ENCODE peak calls at places on chromosomes 3 and 15, in five cellular contexts. R is natural killer cell, K is AG04449, N is HepG2, I is fibroblast of lung. O is an unnamed sample.

GRCh38 chr15:79130535-79131130 is 40.1 kb upstream of the RASGRF1 start:
- DNase-seq in R (no peak), K (no peak), N (no peak), I (no peak), O (no peak)

GRCh38 chr15:88337993-88338392 is 81.5 kb upstream of the NTRK3 start:
- DNase-seq in R (no peak), K (no peak), N (no peak), I (no peak), O (no peak)

GRCh38 chr3:42012378-42012934 is 50.6 kb upstream of the ULK4 start:
- DNase-seq in R (no peak), K (no peak), N (no peak), I (no peak), O (no peak)

GRCh38 chr3:133404925-133405324 is 5.1 kb downstream of the BFSP2 start:
- DNase-seq in R (no peak), K (no peak), N (no peak), I (no peak), O (no peak)

GRCh38 chr3:169526246-169526645 is 137.3 kb downstream of the MECOM start:
- DNase-seq in R (no peak), K (no peak), N (no peak), I (peak; percentile 19), O (no peak)

GRCh38 chr3:20648294-20648693 is 462.3 kb upstream of the SGO1 start:
- DNase-seq in R (no peak), K (peak; percentile 72), N (no peak), I (peak; percentile 50), O (no peak)

GRCh38 chr15:100958326-100959065 is 39.3 kb downstream of the LRRK1 start:
- DNase-seq in R (no peak), K (no peak), N (no peak), I (peak; percentile 37), O (no peak)

GRCh38 chr3:111837112-111837511 is 22.0 kb upstream of the PHLDB2 start:
- DNase-seq in R (no peak), K (no peak), N (no peak), I (no peak), O (no peak)

GRCh38 chr3:58609990-58610389 is 32.8 kb upstream of the FAM107A start:
- DNase-seq in R (no peak), K (no peak), N (no peak), I (no peak), O (no peak)

GRCh38 chr3:126110431-126111125 is 26.7 kb upstream of the SLC41A3 start:
- DNase-seq in R (no peak), K (no peak), N (no peak), I (no peak), O (no peak)

GRCh38 chr3:157132936-157133335 is 27.0 kb downstream of the CCNL1 start:
- DNase-seq in R (no peak), K (no peak), N (no peak), I (no peak), O (no peak)

GRCh38 chr3:193595939-193596487 is 3.0 kb downstream of the OPA1 start:
- DNase-seq in R (no peak), K (no peak), N (no peak), I (no peak), O (no peak)

GRCh38 chr3:131393056-131393455 is 11.5 kb downstream of the NUDT16 start:
- DNase-seq in R (no peak), K (no peak), N (no peak), I (peak; percentile 13), O (no peak)

GRCh38 chr15:79820176-79820575 is 76.6 kb downstream of the MTHFS start:
- DNase-seq in R (no peak), K (no peak), N (no peak), I (no peak), O (no peak)

GRCh38 chr3:169266986-169267385 is 396.5 kb downstream of the MECOM start:
- DNase-seq in R (no peak), K (no peak), N (no peak), I (no peak), O (no peak)

GRCh38 chr3:132867956-132868355 is 145.7 kb upstream of the NPHP3 start:
- DNase-seq in R (no peak), K (no peak), N (no peak), I (peak; percentile 33), O (no peak)

GRCh38 chr3:140316461-140316860 is 361.4 kb upstream of the TRIM42 start:
- DNase-seq in R (no peak), K (no peak), N (no peak), I (no peak), O (no peak)

GRCh38 chr3:194166682-194167479 is 30.9 kb downstream of the HES1 start:
- DNase-seq in R (no peak), K (no peak), N (no peak), I (peak; percentile 3), O (no peak)

GRCh38 chr3:75192065-75192658 is 472.0 kb upstream of the FRG2C start:
- DNase-seq in R (peak; percentile 16), K (no peak), N (peak; percentile 35), I (peak; percentile 49), O (no peak)

GRCh38 chr15:64894395-64895056 is 17.2 kb upstream of the ANKDD1A start:
- DNase-seq in R (peak; percentile 42), K (no peak), N (no peak), I (no peak), O (peak; percentile 56)

DNA sequence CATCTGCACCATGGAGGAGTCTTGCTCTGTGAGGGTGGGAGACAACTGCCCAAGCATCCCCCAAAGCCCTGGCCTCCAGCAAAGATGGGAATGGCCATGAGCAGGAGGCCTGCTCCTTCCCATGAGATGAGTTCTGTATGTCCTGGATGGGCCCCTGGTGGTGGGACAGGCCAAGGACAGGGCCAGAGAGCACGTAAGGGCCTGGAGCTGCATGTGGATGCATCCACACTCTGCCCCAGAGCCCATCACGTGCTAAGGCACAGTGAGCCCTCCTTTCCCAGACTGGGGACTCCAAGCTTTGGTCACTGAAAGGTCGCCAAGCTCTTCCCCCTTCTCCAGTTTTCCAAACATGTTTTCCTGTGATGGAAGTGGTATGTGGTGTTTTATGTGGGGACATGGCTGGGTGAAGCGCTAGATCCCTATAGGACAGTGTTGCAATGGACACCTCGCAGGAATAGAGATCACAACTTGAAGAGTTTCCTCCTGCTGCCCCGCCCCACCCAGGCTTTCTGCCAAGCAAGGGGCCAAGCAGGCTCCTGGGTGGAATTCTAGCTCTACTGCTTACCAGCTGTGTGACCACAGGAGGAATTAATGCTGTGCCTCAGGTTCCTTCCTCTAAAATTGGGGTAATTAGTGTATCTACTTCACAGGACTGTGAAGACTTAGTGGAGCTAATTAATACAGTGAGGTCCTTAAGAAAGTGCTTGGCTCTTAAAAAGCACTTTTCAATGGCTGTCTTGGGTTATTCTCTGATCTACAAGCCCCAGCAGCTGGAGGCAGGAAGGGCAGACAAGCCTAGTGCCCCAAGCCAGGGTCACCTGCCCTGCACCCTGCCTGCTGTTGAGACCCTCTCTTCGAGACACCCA is 106.4 kb upstream of the RPL32 start:
- DNase-seq in R (no peak), K (no peak), N (peak; percentile 15), I (peak; percentile 75), O (no peak)
- TF ChIP-seq CTCF in R (no peak), K (no peak), N (peak; percentile 24), I (no peak), O (no peak)

GRCh38 chr3:139130390-139131140 is 85.9 kb upstream of the PRR23C start:
- DNase-seq in R (no peak), K (no peak), N (no peak), I (no peak), O (no peak)
- TF ChIP-seq CTCF in R (no peak), K (no peak), N (no peak), I (no peak), O (no peak)

DNA sequence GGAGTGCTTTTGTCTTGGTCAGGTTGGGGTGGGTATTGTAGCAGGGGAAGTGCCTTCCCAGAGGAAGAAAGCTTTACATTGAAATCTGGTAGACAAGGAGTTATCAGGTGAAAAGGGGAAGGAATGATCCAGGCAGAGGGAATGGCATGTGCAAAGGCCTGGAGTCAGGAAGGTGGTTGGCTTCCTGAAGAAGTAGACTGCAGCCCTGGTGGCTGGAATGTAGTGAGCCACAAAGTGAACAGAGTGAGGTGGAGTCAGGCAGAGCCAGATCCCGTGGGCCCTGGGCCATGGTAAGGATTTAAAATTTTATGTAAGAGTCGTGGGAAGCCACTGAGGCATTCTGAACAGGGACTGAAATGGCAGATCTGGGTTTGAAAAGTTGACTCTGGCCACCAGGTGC is 58.3 kb downstream of the RAB11A start:
- DNase-seq in R (no peak), K (no peak), N (no peak), I (no peak), O (no peak)
- TF ChIP-seq CTCF in R (no peak), K (peak; percentile 25), N (peak; percentile 25), I (peak; percentile 10), O (no peak)

DNA sequence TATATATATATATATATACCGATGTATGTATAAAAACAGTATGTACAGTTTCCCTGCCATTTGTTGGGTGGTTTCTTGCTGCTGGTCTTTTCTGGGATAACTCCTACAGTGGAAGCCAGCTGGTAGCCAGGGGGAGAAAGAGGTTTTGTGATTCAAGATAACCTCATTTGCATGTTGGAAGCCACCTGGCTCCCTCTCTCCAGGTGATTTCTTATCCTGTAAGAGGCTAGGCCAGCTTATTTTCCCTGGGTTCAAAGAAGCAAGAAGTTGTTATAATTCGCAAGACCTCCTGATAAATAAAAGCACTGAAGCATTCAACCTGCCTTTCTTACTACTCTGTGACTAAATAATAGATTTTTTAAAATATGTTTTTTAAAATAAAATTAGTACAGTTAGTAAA is 443.3 kb downstream of the VGLL3 start:
- DNase-seq in R (no peak), K (no peak), N (no peak), I (no peak), O (no peak)
- TF ChIP-seq CTCF in R (no peak), K (no peak), N (no peak), I (no peak), O (no peak)

O was measured in activated B cell treated with CpG ODN at 0.5 μM for 24 hours.